ENCODE peak calls at places on chromosomes 5 and 9, in six cellular contexts. M is H1, O is HepG2, Y is GM12878, G is WTC11, R is HCT116. N is an unnamed sample.

GRCh38 chr5:142748568-142749249 is 21.5 kb upstream of the ARHGAP26 start:
- DNase-seq in M (peak), O (peak), Y (no peak), G (peak), R (no peak), N (no peak)

GRCh38 chr5:56638061-56638621 is 177.2 kb upstream of the MAP3K1 start:
- DNase-seq in M (no peak), O (peak), Y (no peak), G (no peak), R (no peak), N (no peak)

GRCh38 chr5:135489466-135490244 is 37.5 kb upstream of the TIFAB start:
- DNase-seq in M (peak), O (peak), Y (no peak), G (peak), R (no peak), N (no peak)

GRCh38 chr5:26649000-26649399 is 389.4 kb downstream of the CDH9 start:
- DNase-seq in M (no peak), O (no peak), Y (no peak), G (no peak), R (no peak), N (no peak)

GRCh38 chr9:90546200-90546599 is 96.4 kb downstream of the DIRAS2 start:
- DNase-seq in M (no peak), O (peak), Y (no peak), G (no peak), R (no peak), N (no peak)

GRCh38 chr5:68239485-68239884 is 23.9 kb downstream of the PIK3R1 start:
- DNase-seq in M (no peak), O (peak), Y (no peak), G (no peak), R (no peak), N (no peak)

GRCh38 chr5:127549551-127549950 is 32.1 kb downstream of the PRRC1 start:
- DNase-seq in M (no peak), O (no peak), Y (no peak), G (no peak), R (no peak), N (no peak)

GRCh38 chr5:96615223-96615622 is 47.0 kb upstream of the CAST start:
- DNase-seq in M (no peak), O (no peak), Y (no peak), G (no peak), R (no peak), N (no peak)

GRCh38 chr9:121890746-121891145 is 202.4 kb downstream of the TTLL11 start:
- DNase-seq in M (no peak), O (no peak), Y (no peak), G (no peak), R (no peak), N (no peak)

GRCh38 chr9:394347-395052 is 179.8 kb downstream of the DOCK8 start:
- DNase-seq in M (no peak), O (no peak), Y (no peak), G (no peak), R (no peak), N (no peak)

GRCh38 chr9:126450537-126451205 is 124.0 kb downstream of the MVB12B start:
- DNase-seq in M (no peak), O (no peak), Y (no peak), G (no peak), R (no peak), N (no peak)

GRCh38 chr9:78601957-78602565 is 305.1 kb downstream of the PSAT1 start:
- DNase-seq in M (peak), O (peak), Y (no peak), G (peak), R (peak), N (peak)

GRCh38 chr5:54651482-54652076 is 134.0 kb downstream of the SNX18 start:
- DNase-seq in M (no peak), O (no peak), Y (no peak), G (no peak), R (no peak), N (no peak)

GRCh38 chr5:36944607-36945225 is 68.1 kb downstream of the NIPBL start:
- DNase-seq in M (no peak), O (peak), Y (no peak), G (no peak), R (peak), N (peak)

GRCh38 chr5:87125796-87126195 is 141.9 kb upstream of the RASA1 start:
- DNase-seq in M (no peak), O (no peak), Y (no peak), G (no peak), R (no peak), N (no peak)

GRCh38 chr5:76556511-76557221 is 66.5 kb downstream of the F2RL2 start:
- DNase-seq in M (no peak), O (no peak), Y (peak), G (no peak), R (no peak), N (no peak)

GRCh38 chr9:70055867-70056266 is 12.2 kb downstream of the MAMDC2 start:
- DNase-seq in M (no peak), O (no peak), Y (no peak), G (no peak), R (no peak), N (no peak)

GRCh38 chr5:88942967-88943291 is 59.9 kb upstream of the MEF2C start:
- DNase-seq in M (no peak), O (no peak), Y (no peak), G (no peak), R (no peak), N (no peak)

DNA sequence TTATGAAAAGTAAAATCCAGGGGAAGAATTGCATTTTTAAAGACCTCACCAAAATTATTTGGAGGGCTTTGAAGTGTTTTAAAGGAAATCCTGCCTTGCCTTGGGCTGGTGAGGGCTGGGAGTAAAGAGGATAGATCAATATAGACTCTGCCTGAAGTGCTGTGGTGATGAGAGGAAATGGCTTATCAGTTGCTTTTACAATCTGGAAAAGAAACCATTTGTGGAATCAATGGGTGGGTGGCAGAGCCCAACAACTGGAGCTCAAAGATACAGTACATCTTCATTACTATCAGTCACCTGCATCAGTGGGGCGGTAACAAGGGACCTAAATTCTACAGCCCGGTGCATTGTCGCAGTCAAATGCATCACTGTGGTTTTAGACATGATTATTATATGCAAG is 41.5 kb upstream of the HMHB1 start:
- DNase-seq in M (no peak), O (no peak), Y (no peak), G (no peak), R (no peak), N (no peak)
- TF ChIP-seq ATF3 in M (no peak), O (no peak), Y (no peak), G (no peak), R (no peak), N (no peak)

DNA sequence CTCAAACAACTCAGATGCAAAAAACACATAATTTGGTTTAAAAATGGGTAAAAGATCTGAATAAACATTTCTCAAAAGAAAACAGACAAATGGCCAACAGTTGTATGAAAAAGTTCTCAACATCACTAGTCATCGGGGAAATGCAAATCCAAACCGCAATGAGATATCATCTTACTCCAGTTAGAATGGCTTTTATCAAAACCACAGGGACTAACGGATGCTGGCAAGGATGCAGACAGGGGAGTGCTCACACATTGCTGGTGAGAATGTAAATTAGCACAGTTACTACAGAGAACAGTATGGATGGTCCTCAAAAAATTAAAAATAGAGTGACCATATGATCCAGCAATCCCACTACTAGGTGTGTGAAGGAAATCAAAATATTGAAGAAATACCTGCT is 589.1 kb upstream of the ADAMTS16 start:
- DNase-seq in M (no peak), O (no peak), Y (no peak), G (no peak), R (no peak), N (no peak)
- TF ChIP-seq ATF3 in M (no peak), O (no peak), Y (no peak), G (no peak), R (no peak), N (no peak)

DNA sequence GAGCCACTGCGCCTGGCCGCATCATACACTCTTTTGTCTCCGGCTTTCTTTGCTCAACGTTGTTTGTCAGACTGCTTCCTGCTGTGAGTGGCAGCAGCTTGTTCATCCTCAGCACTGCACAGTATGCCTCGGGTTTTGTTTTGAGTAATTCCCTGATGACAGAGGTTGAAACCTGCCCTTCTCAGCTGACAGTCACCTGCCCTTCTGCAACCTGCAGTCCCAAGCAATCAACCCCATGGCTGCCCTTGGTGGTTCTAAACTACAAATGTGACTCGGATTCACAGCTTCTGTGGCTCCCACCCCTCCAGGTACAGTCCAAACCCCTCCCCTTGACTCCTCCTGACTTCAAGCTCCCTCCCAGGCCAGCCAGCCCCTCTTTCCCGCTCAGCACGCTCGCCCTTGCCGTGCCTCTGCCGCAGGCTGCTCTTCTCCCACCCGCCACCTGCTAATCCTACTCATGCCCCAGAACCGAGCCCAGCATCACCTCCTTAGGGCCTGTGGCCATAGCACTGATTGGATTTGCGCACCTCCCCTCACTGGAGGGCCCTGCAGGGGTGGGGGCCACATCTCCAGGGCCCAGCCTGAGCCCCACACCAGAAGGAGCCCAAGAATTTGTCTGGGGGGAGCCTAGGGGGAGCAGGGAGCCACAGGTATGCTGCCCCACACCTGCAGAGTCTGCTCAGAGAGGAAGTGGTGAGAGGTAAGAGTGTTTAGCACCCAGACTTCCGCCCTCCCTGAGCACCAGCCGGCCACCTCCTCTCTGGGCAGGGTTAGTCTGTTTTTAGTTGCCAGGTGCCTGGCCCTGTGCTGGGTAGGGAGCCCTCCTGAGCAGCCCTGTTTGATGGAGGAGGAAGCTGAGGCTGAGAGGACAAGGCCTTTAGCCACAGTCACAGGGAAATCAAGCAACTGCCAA is 10.1 kb downstream of the EEIG1 start:
- DNase-seq in M (no peak), O (no peak), Y (peak), G (no peak), R (no peak), N (no peak)
- TF ChIP-seq ATF3 in M (no peak), O (no peak), Y (no peak), G (no peak), R (no peak), N (no peak)

DNA sequence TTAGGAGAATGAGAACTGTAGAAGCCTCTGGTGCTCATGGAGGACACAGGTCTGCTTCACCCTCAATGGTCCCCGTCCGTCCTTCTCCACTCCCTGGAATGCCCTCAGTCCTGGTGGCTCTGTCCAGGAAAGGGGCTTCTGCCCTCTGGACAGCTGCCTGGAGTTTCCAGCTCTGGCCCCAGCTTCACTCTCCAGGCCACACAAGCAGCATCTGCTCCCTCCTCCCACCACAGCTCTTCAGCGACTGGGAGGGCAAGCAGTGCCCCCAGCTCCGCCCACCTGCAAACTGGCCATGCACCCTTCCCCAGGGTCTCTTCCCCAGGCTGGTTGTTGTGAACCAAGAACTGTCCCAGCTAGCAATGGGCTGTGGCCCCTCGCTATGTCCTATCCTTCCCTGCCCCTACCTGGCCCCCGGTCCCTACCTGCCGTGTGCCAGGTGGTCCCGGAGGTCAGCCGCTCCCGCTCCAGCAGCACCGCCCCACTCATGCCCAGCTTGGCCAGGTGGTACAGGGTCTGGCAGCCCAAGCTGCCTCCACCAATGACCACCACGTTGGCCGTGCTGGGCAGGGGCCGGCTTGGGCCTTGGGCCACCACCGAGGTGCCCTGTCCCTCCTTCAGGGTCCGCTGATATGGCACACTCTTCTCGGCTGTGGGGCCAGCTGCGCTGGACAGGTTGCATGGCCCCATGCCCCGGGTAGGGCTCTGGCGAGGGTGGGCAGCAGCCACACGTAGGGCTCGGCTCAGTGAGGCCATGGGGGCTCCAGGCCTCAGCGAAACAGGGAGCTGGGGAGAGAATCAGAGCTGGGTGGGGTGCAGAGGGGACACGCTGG is 4.5 kb downstream of the SARDH start:
- DNase-seq in M (no peak), O (no peak), Y (no peak), G (no peak), R (no peak), N (no peak)
- TF ChIP-seq ATF3 in M (no peak), O (no peak), Y (no peak), G (no peak), R (no peak), N (no peak)

GRCh38 chr5:375921-376871 is 54.7 kb downstream of the AHRR start:
- DNase-seq in M (peak), O (no peak), Y (no peak), G (peak), R (no peak), N (no peak)
- TF ChIP-seq ATF3 in M (no peak), O (no peak), Y (no peak), G (no peak), R (no peak), N (no peak)

DNA sequence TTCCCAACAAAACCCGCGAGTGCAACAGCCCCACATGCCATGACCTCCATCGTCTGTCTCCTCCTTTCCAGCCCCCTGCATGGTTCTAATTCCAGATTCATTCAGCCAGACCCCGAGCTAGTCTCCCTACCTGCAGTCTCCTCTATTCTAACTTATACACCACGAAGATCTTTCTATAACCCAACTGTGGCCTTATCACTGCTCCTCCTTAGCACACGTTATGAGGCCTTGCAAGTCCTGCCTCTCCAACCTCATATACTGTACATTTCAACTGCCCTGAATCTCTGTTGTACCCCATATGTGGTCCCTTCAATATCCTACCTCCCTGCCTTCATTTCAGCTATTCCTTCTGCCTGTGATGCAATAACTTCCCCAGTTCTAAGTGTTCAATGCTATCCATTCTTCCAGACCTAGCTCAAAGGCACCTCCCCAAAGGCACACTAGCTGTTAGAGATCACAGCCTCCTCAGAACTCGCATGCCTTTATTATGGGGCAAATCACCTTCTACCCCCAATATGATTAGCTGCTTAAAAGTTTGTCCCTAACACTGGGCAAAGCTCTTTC is 215.1 kb upstream of the TRIM32 start:
- DNase-seq in M (peak), O (no peak), Y (no peak), G (no peak), R (no peak), N (no peak)
- TF ChIP-seq ATF3 in M (no peak), O (no peak), Y (no peak), G (no peak), R (no peak), N (no peak)

GRCh38 chr5:149445343-149445738 is 66.2 kb upstream of the IL17B start:
- DNase-seq in M (no peak), O (no peak), Y (no peak), G (no peak), R (no peak), N (no peak)

GRCh38 chr5:149442563-149443182 is 63.6 kb upstream of the IL17B start:
- DNase-seq in M (peak), O (peak), Y (no peak), G (peak), R (no peak), N (peak)

GRCh38 chr5:149443210-149443609 is 64.1 kb upstream of the IL17B start:
- DNase-seq in M (no peak), O (no peak), Y (no peak), G (no peak), R (no peak), N (no peak)

GRCh38 chr5:149447373-149448367 is 68.6 kb upstream of the IL17B start:
- DNase-seq in M (no peak), O (no peak), Y (no peak), G (no peak), R (no peak), N (peak)

GRCh38 chr5:149445739-149446369 is 66.8 kb upstream of the IL17B start:
- DNase-seq in M (no peak), O (peak), Y (no peak), G (no peak), R (no peak), N (peak)
- TF ChIP-seq ATF3 in M (no peak), O (peak), Y (no peak), G (no peak), R (no peak), N (peak)

DNA sequence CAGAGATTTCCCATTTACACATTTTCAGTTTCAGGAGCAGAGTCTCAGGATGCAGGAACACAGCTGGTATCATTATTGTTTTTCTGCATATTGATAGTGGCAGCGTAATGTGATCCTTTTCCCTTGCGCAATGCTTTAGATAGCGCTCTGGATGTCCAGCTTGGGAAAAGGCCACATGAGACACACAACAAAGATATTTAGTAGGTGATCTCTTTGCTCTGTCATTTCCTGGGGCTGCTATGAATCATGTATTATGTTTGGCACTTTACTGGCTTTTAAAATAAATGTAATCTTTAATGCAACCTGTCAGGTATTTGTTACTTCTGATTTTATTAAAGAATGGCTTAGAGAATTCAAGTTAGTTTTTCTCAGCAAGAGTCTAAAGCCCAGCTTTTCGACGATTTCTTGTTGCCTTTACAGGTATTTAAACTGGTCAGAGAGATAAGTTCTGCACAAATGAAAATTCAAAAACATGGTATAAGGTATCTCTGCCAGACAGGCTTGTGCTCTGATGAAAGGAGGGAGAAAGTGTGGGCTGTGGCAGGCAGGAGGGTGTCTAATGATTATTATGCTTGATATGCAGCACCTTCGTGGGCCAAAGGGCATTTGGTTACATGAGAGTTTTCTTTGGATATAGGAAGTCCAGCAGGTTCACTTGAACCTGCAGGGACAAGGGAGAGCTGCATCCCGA is 42.3 kb downstream of the PTTG1 start:
- DNase-seq in M (no peak), O (peak), Y (no peak), G (no peak), R (no peak), N (no peak)
- TF ChIP-seq ATF3 in M (no peak), O (no peak), Y (no peak), G (no peak), R (no peak), N (no peak)

GRCh38 chr9:114155263-114155966 is at the start of gene COL27A1:
- DNase-seq in M (peak), O (peak), Y (no peak), G (peak), R (peak), N (peak)

GRCh38 chr9:114155967-114156294 is 594 bp downstream of the COL27A1 start:
- DNase-seq in M (peak), O (no peak), Y (no peak), G (peak), R (no peak), N (no peak)

GRCh38 chr9:114156658-114157421 is 1.5 kb downstream of the COL27A1 start:
- DNase-seq in M (peak), O (no peak), Y (no peak), G (peak), R (no peak), N (no peak)

GRCh38 chr9:114157516-114158176 is 2.3 kb downstream of the COL27A1 start:
- DNase-seq in M (no peak), O (no peak), Y (no peak), G (no peak), R (no peak), N (no peak)

GRCh38 chr9:114156311-114156657 is 947 bp downstream of the COL27A1 start:
- DNase-seq in M (no peak), O (no peak), Y (no peak), G (no peak), R (no peak), N (no peak)
- TF ChIP-seq ATF3 in M (no peak), O (no peak), Y (no peak), G (no peak), R (no peak), N (no peak)